ENCODE peak calls at places on chromosomes 16 and 17, in six cellular contexts. One of them, this sample, is unnamed.

GRCh38 chr16:72986011-72986410 is 61.9 kb downstream of the ZFHX3 start:
- DNase-seq in AG04450: no peak
- DNase-seq in spleen: no peak
- DNase-seq in lower leg skin: peak
- DNase-seq in uterus: peak
- DNase-seq in mammary epithelial cell: no peak
- DNase-seq in this sample: no peak

GRCh38 chr17:12094336-12094735 is 73.7 kb downstream of the MAP2K4 start:
- DNase-seq in mammary epithelial cell: no peak
- DNase-seq in lower leg skin: no peak
- DNase-seq in AG04450: no peak
- DNase-seq in uterus: no peak
- DNase-seq in spleen: no peak
- DNase-seq in this sample: no peak

GRCh38 chr17:46940692-46941404 is 17.9 kb downstream of the GOSR2 start:
- DNase-seq in spleen: peak
- DNase-seq in mammary epithelial cell: peak
- DNase-seq in lower leg skin: peak
- DNase-seq in uterus: peak
- DNase-seq in AG04450: peak
- DNase-seq in this sample: peak

GRCh38 chr17:50264263-50265113 is 9.8 kb upstream of the TMEM92 start:
- DNase-seq in lower leg skin: peak
- DNase-seq in AG04450: no peak
- DNase-seq in mammary epithelial cell: no peak
- DNase-seq in spleen: peak
- DNase-seq in uterus: peak
- DNase-seq in this sample: no peak

GRCh38 chr16:57807968-57808528 is 5.8 kb upstream of the KIFC3 start:
- DNase-seq in spleen: peak
- DNase-seq in AG04450: peak
- DNase-seq in lower leg skin: peak
- DNase-seq in mammary epithelial cell: peak
- DNase-seq in uterus: peak
- DNase-seq in this sample: no peak

GRCh38 chr17:17859909-17860760 is 23.3 kb upstream of the SREBF1 start:
- DNase-seq in lower leg skin: peak
- DNase-seq in uterus: peak
- DNase-seq in AG04450: no peak
- DNase-seq in spleen: peak
- DNase-seq in mammary epithelial cell: peak
- DNase-seq in this sample: peak

GRCh38 chr17:28031174-28031573 is 11.3 kb upstream of the NLK start:
- DNase-seq in spleen: no peak
- DNase-seq in lower leg skin: no peak
- DNase-seq in AG04450: no peak
- DNase-seq in mammary epithelial cell: no peak
- DNase-seq in uterus: no peak
- DNase-seq in this sample: no peak

GRCh38 chr17:21318439-21318838 is 33.9 kb downstream of the MAP2K3 start:
- DNase-seq in spleen: peak
- DNase-seq in mammary epithelial cell: no peak
- DNase-seq in uterus: peak
- DNase-seq in lower leg skin: peak
- DNase-seq in AG04450: no peak
- DNase-seq in this sample: peak

GRCh38 chr17:7673239-7673638 is 14.1 kb downstream of the TP53 start:
- DNase-seq in mammary epithelial cell: no peak
- DNase-seq in AG04450: no peak
- DNase-seq in spleen: no peak
- DNase-seq in lower leg skin: no peak
- DNase-seq in uterus: no peak
- DNase-seq in this sample: no peak

GRCh38 chr16:71746442-71747046 is 22.0 kb upstream of the PHLPP2 start:
- DNase-seq in AG04450: no peak
- DNase-seq in uterus: no peak
- DNase-seq in lower leg skin: no peak
- DNase-seq in mammary epithelial cell: peak
- DNase-seq in spleen: no peak
- DNase-seq in this sample: no peak

GRCh38 chr17:76586741-76587487 is 1.3 kb upstream of the ST6GALNAC2 start:
- DNase-seq in uterus: no peak
- DNase-seq in lower leg skin: peak
- DNase-seq in spleen: no peak
- DNase-seq in AG04450: no peak
- DNase-seq in mammary epithelial cell: peak
- DNase-seq in this sample: no peak

GRCh38 chr17:27817731-27818130 is 17.4 kb upstream of the NOS2 start:
- DNase-seq in lower leg skin: no peak
- DNase-seq in mammary epithelial cell: no peak
- DNase-seq in uterus: no peak
- DNase-seq in AG04450: no peak
- DNase-seq in spleen: no peak
- DNase-seq in this sample: no peak

GRCh38 chr16:69243479-69243878 is 56.5 kb downstream of the SNTB2 start:
- DNase-seq in uterus: no peak
- DNase-seq in AG04450: peak
- DNase-seq in mammary epithelial cell: no peak
- DNase-seq in lower leg skin: no peak
- DNase-seq in spleen: no peak
- DNase-seq in this sample: no peak

GRCh38 chr17:50507871-50508572 is at the start of gene MYCBPAP:
- DNase-seq in uterus: peak
- DNase-seq in AG04450: peak
- DNase-seq in lower leg skin: peak
- DNase-seq in mammary epithelial cell: no peak
- DNase-seq in spleen: peak
- DNase-seq in this sample: peak

GRCh38 chr17:31510273-31511175 is 119.0 kb downstream of the RAB11FIP4 start:
- DNase-seq in uterus: no peak
- DNase-seq in lower leg skin: no peak
- DNase-seq in mammary epithelial cell: no peak
- DNase-seq in AG04450: no peak
- DNase-seq in spleen: peak
- DNase-seq in this sample: no peak

GRCh38 chr16:4529085-4530060 is 9.2 kb downstream of the CDIP1 start:
- DNase-seq in AG04450: peak
- DNase-seq in lower leg skin: no peak
- DNase-seq in mammary epithelial cell: peak
- DNase-seq in spleen: no peak
- DNase-seq in uterus: no peak
- DNase-seq in this sample: no peak

GRCh38 chr17:49035470-49036269 is 38.5 kb downstream of the IGF2BP1 start:
- DNase-seq in lower leg skin: no peak
- DNase-seq in uterus: peak
- DNase-seq in mammary epithelial cell: peak
- DNase-seq in spleen: no peak
- DNase-seq in AG04450: no peak
- DNase-seq in this sample: no peak

GRCh38 chr17:49038544-49038943 is 41.4 kb downstream of the IGF2BP1 start:
- DNase-seq in lower leg skin: no peak
- DNase-seq in spleen: no peak
- DNase-seq in AG04450: no peak
- DNase-seq in mammary epithelial cell: no peak
- DNase-seq in uterus: no peak
- DNase-seq in this sample: no peak

GRCh38 chr17:49038138-49038537 is 41.0 kb downstream of the IGF2BP1 start:
- DNase-seq in lower leg skin: no peak
- DNase-seq in mammary epithelial cell: no peak
- DNase-seq in spleen: no peak
- DNase-seq in uterus: no peak
- DNase-seq in AG04450: no peak
- DNase-seq in this sample: no peak

GRCh38 chr17:49031965-49032928 is 35.1 kb downstream of the IGF2BP1 start:
- DNase-seq in lower leg skin: no peak
- DNase-seq in AG04450: peak
- DNase-seq in uterus: peak
- DNase-seq in mammary epithelial cell: peak
- DNase-seq in spleen: no peak
- DNase-seq in this sample: no peak

DNA sequence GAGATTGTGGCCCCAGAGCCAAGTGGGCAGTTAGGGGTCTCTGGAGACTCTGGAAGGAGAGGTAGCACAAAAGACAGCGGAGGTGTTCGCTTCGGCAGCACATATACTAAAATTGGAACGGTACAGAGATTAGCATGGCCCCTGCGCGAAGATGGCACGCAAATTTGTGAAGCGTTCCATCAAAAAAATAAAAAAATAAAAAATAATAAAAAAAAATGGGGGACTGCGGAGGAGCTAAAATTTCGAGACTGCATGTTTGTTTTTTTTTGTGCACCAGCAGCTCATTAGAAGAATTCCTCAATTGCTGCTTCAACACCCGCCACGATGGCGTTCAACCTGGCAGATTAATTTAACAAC is 39.1 kb downstream of the IGF2BP1 start:
- DNase-seq in spleen: no peak
- DNase-seq in AG04450: no peak
- DNase-seq in mammary epithelial cell: no peak
- DNase-seq in uterus: no peak
- DNase-seq in lower leg skin: no peak
- DNase-seq in this sample: peak
- TF ChIP-seq CTCF in spleen: peak
- TF ChIP-seq CTCF in AG04450: no peak
- TF ChIP-seq CTCF in mammary epithelial cell: no peak
- TF ChIP-seq CTCF in uterus: no peak
- TF ChIP-seq CTCF in lower leg skin: no peak
- TF ChIP-seq CTCF in this sample: no peak

GRCh38 chr16:46558018-46558417 is 63.2 kb downstream of the SHCBP1 start:
- DNase-seq in lower leg skin: no peak
- DNase-seq in uterus: no peak
- DNase-seq in spleen: no peak
- DNase-seq in AG04450: no peak
- DNase-seq in mammary epithelial cell: no peak
- DNase-seq in this sample: no peak
- TF ChIP-seq CTCF in lower leg skin: no peak
- TF ChIP-seq CTCF in uterus: no peak
- TF ChIP-seq CTCF in spleen: no peak
- TF ChIP-seq CTCF in AG04450: no peak
- TF ChIP-seq CTCF in mammary epithelial cell: no peak
- TF ChIP-seq CTCF in this sample: no peak

GRCh38 chr16:85706449-85707034 is 17.8 kb upstream of the GINS2 start:
- DNase-seq in uterus: no peak
- DNase-seq in spleen: no peak
- DNase-seq in lower leg skin: no peak
- DNase-seq in AG04450: no peak
- DNase-seq in mammary epithelial cell: no peak
- DNase-seq in this sample: no peak

GRCh38 chr16:85704011-85704410 is 15.3 kb upstream of the GINS2 start:
- DNase-seq in mammary epithelial cell: no peak
- DNase-seq in lower leg skin: no peak
- DNase-seq in spleen: no peak
- DNase-seq in AG04450: no peak
- DNase-seq in uterus: no peak
- DNase-seq in this sample: no peak

GRCh38 chr16:85707528-85708095 is 18.9 kb upstream of the GINS2 start:
- DNase-seq in lower leg skin: no peak
- DNase-seq in mammary epithelial cell: no peak
- DNase-seq in uterus: no peak
- DNase-seq in AG04450: no peak
- DNase-seq in spleen: no peak
- DNase-seq in this sample: no peak

GRCh38 chr16:85708338-85708737 is 19.6 kb upstream of the GINS2 start:
- DNase-seq in spleen: no peak
- DNase-seq in uterus: no peak
- DNase-seq in AG04450: no peak
- DNase-seq in lower leg skin: no peak
- DNase-seq in mammary epithelial cell: no peak
- DNase-seq in this sample: no peak

DNA sequence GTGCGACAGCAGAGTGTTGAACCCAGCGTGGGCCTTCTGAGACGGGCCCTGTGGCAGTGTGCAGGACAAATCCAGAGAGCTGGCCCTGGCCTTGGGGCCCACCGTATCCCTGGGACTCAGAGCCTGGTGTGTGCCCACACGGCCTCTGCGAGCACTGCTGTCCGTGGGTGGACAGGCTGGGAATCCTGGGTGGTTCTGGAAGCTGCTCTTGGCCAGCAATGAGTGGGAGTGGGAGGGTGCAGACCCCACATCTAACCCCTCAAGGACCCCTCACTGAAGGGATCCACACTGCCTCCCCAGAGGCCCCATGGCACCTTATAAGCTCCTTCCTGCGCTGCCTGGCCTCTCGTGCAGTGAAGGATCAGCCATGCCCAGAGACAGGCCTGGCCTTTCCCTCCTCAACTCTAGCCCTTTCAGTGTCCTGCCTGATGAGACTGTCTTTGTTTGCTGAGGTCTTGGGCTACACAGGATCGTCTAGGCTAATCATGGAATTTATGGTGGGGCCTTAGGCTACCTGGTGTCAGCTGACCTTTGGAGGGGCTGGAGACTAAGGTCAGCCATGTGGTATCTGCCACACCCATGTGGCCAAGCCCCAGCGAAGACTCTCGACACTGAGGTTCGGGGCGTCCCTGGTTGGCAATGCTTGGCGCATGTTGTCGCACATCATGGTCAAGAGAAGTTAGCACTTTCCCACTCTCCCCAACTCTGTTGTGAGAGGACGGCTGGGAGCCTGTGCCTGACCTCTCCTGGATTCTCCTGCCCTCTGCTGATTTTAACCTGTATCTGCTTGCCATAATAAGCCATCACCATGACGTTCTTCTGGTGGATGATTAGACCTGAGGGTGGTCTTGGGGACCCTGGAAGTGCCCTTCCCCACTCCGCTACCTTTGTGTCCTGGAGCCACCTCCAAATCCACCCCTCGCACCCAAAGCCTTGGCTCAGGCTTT is 16.4 kb upstream of the GINS2 start:
- DNase-seq in lower leg skin: no peak
- DNase-seq in uterus: no peak
- DNase-seq in AG04450: no peak
- DNase-seq in spleen: no peak
- DNase-seq in mammary epithelial cell: no peak
- DNase-seq in this sample: no peak
- TF ChIP-seq CTCF in lower leg skin: no peak
- TF ChIP-seq CTCF in uterus: no peak
- TF ChIP-seq CTCF in AG04450: no peak
- TF ChIP-seq CTCF in spleen: no peak
- TF ChIP-seq CTCF in mammary epithelial cell: no peak
- TF ChIP-seq CTCF in this sample: no peak

DNA sequence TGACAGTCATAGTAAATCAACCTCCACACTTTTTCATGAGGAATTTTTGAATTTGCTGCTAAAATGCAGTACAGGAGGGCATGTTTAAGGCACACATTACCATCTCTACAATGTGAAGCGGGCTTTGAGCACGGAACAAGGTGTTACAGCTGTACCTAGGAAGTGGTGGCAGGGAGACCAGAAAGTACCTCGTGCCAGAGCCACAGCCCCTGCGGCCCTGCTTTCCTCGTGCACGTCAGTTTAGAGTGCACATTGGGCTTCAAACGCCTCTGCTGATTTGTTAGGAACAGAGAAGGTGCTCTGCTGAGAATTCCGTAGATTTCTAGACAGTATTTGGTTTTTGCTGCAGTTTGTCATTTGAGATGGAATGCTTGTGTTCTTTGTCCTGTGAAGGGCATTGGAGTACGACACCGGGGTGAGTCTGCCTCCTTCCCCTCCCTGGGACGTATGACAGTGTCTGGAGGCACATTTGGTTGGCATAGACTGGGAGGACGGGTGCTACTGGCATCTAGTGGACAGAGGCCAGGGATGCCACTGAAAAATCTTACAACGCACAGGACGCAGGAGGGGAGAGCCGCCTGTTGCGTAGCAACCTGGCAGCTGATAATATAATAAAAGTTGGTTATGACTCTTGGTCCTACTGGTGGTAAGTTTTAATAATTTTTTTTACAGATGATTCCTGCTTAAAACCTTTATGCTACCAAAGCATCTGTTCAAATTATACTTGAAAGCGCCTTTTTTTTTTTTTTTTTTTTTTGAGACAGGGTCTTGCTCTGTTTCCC is 9.1 kb downstream of the FOXK2 start:
- DNase-seq in lower leg skin: no peak
- DNase-seq in AG04450: no peak
- DNase-seq in mammary epithelial cell: peak
- DNase-seq in uterus: no peak
- DNase-seq in spleen: no peak
- DNase-seq in this sample: peak
- TF ChIP-seq CTCF in lower leg skin: no peak
- TF ChIP-seq CTCF in AG04450: peak
- TF ChIP-seq CTCF in mammary epithelial cell: peak
- TF ChIP-seq CTCF in uterus: peak
- TF ChIP-seq CTCF in spleen: peak
- TF ChIP-seq CTCF in this sample: peak

This sample was measured in CD14-positive monocyte.